ENCODE peak calls at places on chromosome 2, in five cellular contexts. One of them, this sample, is unnamed.
A peak's percentile ranks its signal among the peaks of the same experiment; 100 is the strongest.

GRCh38 chr2:211845346-211846030 is 693.1 kb downstream of the ERBB4 start:
- DNase-seq in astrocyte of the spinal cord: no peak
- DNase-seq in tibial artery: no peak
- DNase-seq in COLO829: no peak
- DNase-seq in anterior cingulate cortex: no peak
- DNase-seq in this sample: no peak

GRCh38 chr2:240520143-240520973 is 37.4 kb downstream of the ANKMY1 start:
- DNase-seq in astrocyte of the spinal cord: no peak
- DNase-seq in tibial artery: no peak
- DNase-seq in COLO829: no peak
- DNase-seq in anterior cingulate cortex: no peak
- DNase-seq in this sample: no peak

GRCh38 chr2:15828576-15828975 is 111.8 kb upstream of the MYCN start:
- DNase-seq in astrocyte of the spinal cord: no peak
- DNase-seq in tibial artery: no peak
- DNase-seq in COLO829: no peak
- DNase-seq in anterior cingulate cortex: no peak
- DNase-seq in this sample: no peak

GRCh38 chr2:208112969-208113368 is 11.4 kb downstream of the CRYGD start:
- DNase-seq in astrocyte of the spinal cord: no peak
- DNase-seq in tibial artery: no peak
- DNase-seq in COLO829: no peak
- DNase-seq in anterior cingulate cortex: no peak
- DNase-seq in this sample: no peak

GRCh38 chr2:168530980-168531379 is 74.9 kb downstream of the CERS6 start:
- DNase-seq in astrocyte of the spinal cord: peak; percentile 44
- DNase-seq in tibial artery: no peak
- DNase-seq in COLO829: no peak
- DNase-seq in anterior cingulate cortex: no peak
- DNase-seq in this sample: no peak

GRCh38 chr2:2147024-2147900 is 183.8 kb downstream of the MYT1L start:
- DNase-seq in astrocyte of the spinal cord: no peak
- DNase-seq in tibial artery: no peak
- DNase-seq in COLO829: no peak
- DNase-seq in anterior cingulate cortex: no peak
- DNase-seq in this sample: no peak

GRCh38 chr2:134167015-134167414 is 86.9 kb upstream of the MGAT5 start:
- DNase-seq in astrocyte of the spinal cord: peak; percentile 34
- DNase-seq in tibial artery: no peak
- DNase-seq in COLO829: no peak
- DNase-seq in anterior cingulate cortex: no peak
- DNase-seq in this sample: no peak

GRCh38 chr2:98730053-98730850 is 680 bp downstream of the MGAT4A start:
- DNase-seq in astrocyte of the spinal cord: no peak
- DNase-seq in tibial artery: peak; percentile 74
- DNase-seq in COLO829: no peak
- DNase-seq in anterior cingulate cortex: peak; percentile 60
- DNase-seq in this sample: no peak

GRCh38 chr2:231300020-231300721 is 95.3 kb upstream of the B3GNT7 start:
- DNase-seq in astrocyte of the spinal cord: peak; percentile 24
- DNase-seq in tibial artery: no peak
- DNase-seq in COLO829: no peak
- DNase-seq in anterior cingulate cortex: no peak
- DNase-seq in this sample: no peak

GRCh38 chr2:162928356-162928755 is 89.8 kb upstream of the KCNH7 start:
- DNase-seq in astrocyte of the spinal cord: no peak
- DNase-seq in tibial artery: no peak
- DNase-seq in COLO829: peak; percentile 14
- DNase-seq in anterior cingulate cortex: no peak
- DNase-seq in this sample: no peak

GRCh38 chr2:50004667-50005066 is 850.4 kb upstream of the FSHR start:
- DNase-seq in astrocyte of the spinal cord: no peak
- DNase-seq in tibial artery: no peak
- DNase-seq in COLO829: no peak
- DNase-seq in anterior cingulate cortex: no peak
- DNase-seq in this sample: no peak

GRCh38 chr2:132589966-132590365 is 80.0 kb downstream of the LYPD1 start:
- DNase-seq in astrocyte of the spinal cord: no peak
- DNase-seq in tibial artery: no peak
- DNase-seq in COLO829: no peak
- DNase-seq in anterior cingulate cortex: no peak
- DNase-seq in this sample: no peak

GRCh38 chr2:199452200-199452990 is 5.3 kb downstream of the SATB2 start:
- DNase-seq in astrocyte of the spinal cord: no peak
- DNase-seq in tibial artery: no peak
- DNase-seq in COLO829: no peak
- DNase-seq in anterior cingulate cortex: no peak
- DNase-seq in this sample: no peak

GRCh38 chr2:66488946-66489345 is 54.0 kb downstream of the MEIS1 start:
- DNase-seq in astrocyte of the spinal cord: no peak
- DNase-seq in tibial artery: no peak
- DNase-seq in COLO829: no peak
- DNase-seq in anterior cingulate cortex: no peak
- DNase-seq in this sample: no peak

GRCh38 chr2:38148501-38148900 is 72.5 kb upstream of the CYP1B1 start:
- DNase-seq in astrocyte of the spinal cord: no peak
- DNase-seq in tibial artery: no peak
- DNase-seq in COLO829: no peak
- DNase-seq in anterior cingulate cortex: no peak
- DNase-seq in this sample: no peak

GRCh38 chr2:42547014-42547413 is 21.4 kb upstream of the MTA3 start:
- DNase-seq in astrocyte of the spinal cord: no peak
- DNase-seq in tibial artery: no peak
- DNase-seq in COLO829: no peak
- DNase-seq in anterior cingulate cortex: no peak
- DNase-seq in this sample: no peak

GRCh38 chr2:38030590-38031326 is 45.2 kb downstream of the CYP1B1 start:
- DNase-seq in astrocyte of the spinal cord: peak; percentile 40
- DNase-seq in tibial artery: no peak
- DNase-seq in COLO829: no peak
- DNase-seq in anterior cingulate cortex: no peak
- DNase-seq in this sample: no peak

GRCh38 chr2:171441470-171441869 is 7.4 kb downstream of the DCAF17 start:
- DNase-seq in astrocyte of the spinal cord: no peak
- DNase-seq in tibial artery: no peak
- DNase-seq in COLO829: no peak
- DNase-seq in anterior cingulate cortex: no peak
- DNase-seq in this sample: no peak

GRCh38 chr2:195612515-195613495 is 44.2 kb upstream of the SLC39A10 start:
- DNase-seq in astrocyte of the spinal cord: peak; percentile 83
- DNase-seq in tibial artery: no peak
- DNase-seq in COLO829: no peak
- DNase-seq in anterior cingulate cortex: no peak
- DNase-seq in this sample: no peak

GRCh38 chr2:102001767-102002142 is 10.0 kb downstream of the IL1R2 start:
- DNase-seq in astrocyte of the spinal cord: no peak
- DNase-seq in tibial artery: no peak
- DNase-seq in COLO829: no peak
- DNase-seq in anterior cingulate cortex: no peak
- DNase-seq in this sample: no peak

GRCh38 chr2:102708847-102709559 is 52.8 kb upstream of the TMEM182 start:
- DNase-seq in astrocyte of the spinal cord: peak; percentile 70
- DNase-seq in tibial artery: no peak
- DNase-seq in COLO829: no peak
- DNase-seq in anterior cingulate cortex: no peak
- DNase-seq in this sample: no peak

GRCh38 chr2:167190053-167190452 is 301.8 kb downstream of the XIRP2 start:
- DNase-seq in astrocyte of the spinal cord: peak; percentile 89
- DNase-seq in tibial artery: peak; percentile 69
- DNase-seq in COLO829: no peak
- DNase-seq in anterior cingulate cortex: no peak
- DNase-seq in this sample: no peak

GRCh38 chr2:97210336-97210735 is 97.4 kb downstream of the ANKRD36 start:
- DNase-seq in astrocyte of the spinal cord: no peak
- DNase-seq in tibial artery: no peak
- DNase-seq in COLO829: no peak
- DNase-seq in anterior cingulate cortex: no peak
- DNase-seq in this sample: no peak

GRCh38 chr2:239396881-239397681 is 3.7 kb downstream of the HDAC4 start:
- DNase-seq in astrocyte of the spinal cord: no peak
- DNase-seq in tibial artery: no peak
- DNase-seq in COLO829: no peak
- DNase-seq in anterior cingulate cortex: no peak
- DNase-seq in this sample: no peak

This sample was measured in hypothalamus.